ENCODE peak calls at places on chromosomes 13 and 19, in seven cellular contexts. L is skeletal muscle cell, I is esophagus squamous epithelium, D is neural progenitor cell, Z is left ventricle myocardium inferior, C is cardiac fibroblast, N is fibroblast of pulmonary artery. H is an unnamed sample.

GRCh38 chr13:88895261-88895941 is 1224.2 kb downstream of the SLITRK5 start:
- DNase-seq in L (no peak), I (no peak), D (no peak), Z (no peak), C (no peak), N (no peak), H (no peak)

GRCh38 chr13:41408061-41408460 is 49.3 kb upstream of the RGCC start:
- DNase-seq in L (no peak), I (no peak), D (no peak), Z (no peak), C (no peak), N (no peak), H (no peak)

GRCh38 chr19:344625-345319 is at the start of gene MIER2:
- DNase-seq in L (peak; percentile 18), I (no peak), D (peak; percentile 90), Z (peak; percentile 87), C (peak; percentile 82), N (peak; percentile 79), H (peak; percentile 25)

GRCh38 chr13:36356058-36356457 is 9.9 kb upstream of the SPART start:
- DNase-seq in L (no peak), I (no peak), D (no peak), Z (no peak), C (no peak), N (no peak), H (no peak)

GRCh38 chr19:35055715-35056179 is 14.2 kb downstream of the HPN start:
- DNase-seq in L (no peak), I (no peak), D (peak; percentile 59), Z (no peak), C (no peak), N (no peak), H (no peak)

GRCh38 chr19:39544201-39544903 is 4.4 kb upstream of the EID2 start:
- DNase-seq in L (no peak), I (no peak), D (no peak), Z (no peak), C (peak; percentile 24), N (peak; percentile 32), H (no peak)

GRCh38 chr13:95898256-95898655 is 154.9 kb downstream of the UGGT2 start:
- DNase-seq in L (no peak), I (no peak), D (no peak), Z (no peak), C (no peak), N (no peak), H (no peak)

GRCh38 chr13:46006688-46007452 is 45.7 kb downstream of the ZC3H13 start:
- DNase-seq in L (no peak), I (no peak), D (no peak), Z (no peak), C (no peak), N (no peak), H (no peak)

GRCh38 chr13:34044041-34044440 is 226.1 kb downstream of the RFC3 start:
- DNase-seq in L (no peak), I (no peak), D (no peak), Z (no peak), C (peak; percentile 36), N (peak; percentile 17), H (no peak)

GRCh38 chr19:38395381-38396127 is 7.1 kb downstream of the SPRED3 start:
- DNase-seq in L (no peak), I (no peak), D (peak; percentile 1), Z (no peak), C (no peak), N (no peak), H (no peak)

GRCh38 chr19:57570707-57571106 is 8.0 kb downstream of the ZNF416 start:
- DNase-seq in L (no peak), I (no peak), D (no peak), Z (no peak), C (no peak), N (no peak), H (no peak)

DNA sequence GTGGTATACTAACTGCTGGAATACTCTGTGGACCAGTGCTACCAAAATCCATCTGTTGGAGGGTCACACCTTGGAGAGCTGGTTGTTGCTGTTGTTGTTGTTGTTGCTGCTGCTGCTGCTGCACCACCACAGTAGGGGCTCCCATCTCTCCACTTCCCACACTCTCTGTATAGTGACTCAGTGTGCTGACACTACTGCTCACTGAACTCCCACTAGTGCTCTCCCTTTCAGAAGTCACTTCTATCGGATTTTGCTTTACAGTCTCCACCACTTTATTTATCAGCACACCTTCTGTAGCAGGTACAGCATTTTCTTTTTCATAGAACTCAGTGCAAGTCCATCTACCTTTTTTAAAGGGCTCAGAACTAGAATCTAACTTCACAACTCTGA is 1.7 kb downstream of the TSC22D1 start:
- DNase-seq in L (no peak), I (no peak), D (peak; percentile 15), Z (no peak), C (peak; percentile 19), N (no peak), H (no peak)
- H3K4me3 ChIP-seq in L (peak overlapping the region; percentile 77), I (peak overlapping the region; percentile 94), D (peak overlapping the region; percentile 94), Z (peak overlapping the region; percentile 95), C (no peak overlapping the region), N (peak overlapping the region; percentile 86), H (no peak overlapping the region)

GRCh38 chr19:49814010-49814409 is 918 bp upstream of the FUZ start:
- DNase-seq in L (no peak), I (no peak), D (no peak), Z (no peak), C (no peak), N (no peak), H (no peak)
- H3K4me3 ChIP-seq in L (peak overlapping the region; percentile 77), I (peak overlapping the region; percentile 64), D (peak overlapping the region; percentile 20), Z (peak overlapping the region; percentile 81), C (peak overlapping the region; percentile 77), N (peak overlapping the region; percentile 77), H (no peak overlapping the region)

DNA sequence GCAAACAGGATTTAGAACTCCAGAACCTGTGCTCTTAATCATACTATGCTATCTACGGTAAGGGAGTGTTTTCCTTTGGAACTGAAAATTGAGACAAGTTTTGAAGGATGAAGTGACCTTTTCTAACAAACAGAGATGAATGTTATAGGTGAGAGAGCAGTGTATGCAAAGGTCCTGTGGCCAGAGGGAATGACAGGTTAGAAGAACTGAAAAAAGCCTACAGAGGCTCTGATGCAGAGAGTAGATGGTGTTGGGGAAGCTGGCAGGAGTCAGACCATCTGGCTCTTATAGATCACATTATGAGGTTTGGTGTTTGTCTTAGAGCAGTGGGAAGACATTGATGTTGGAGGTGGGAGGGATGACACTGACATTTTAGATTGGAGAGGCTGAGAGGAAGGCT is 2.0 kb downstream of the PCCA start:
- DNase-seq in L (no peak), I (no peak), D (no peak), Z (no peak), C (no peak), N (no peak), H (no peak)
- H3K4me3 ChIP-seq in L (no peak overlapping the region), I (no peak overlapping the region), D (no peak overlapping the region), Z (no peak overlapping the region), C (no peak overlapping the region), N (no peak overlapping the region), H (no peak overlapping the region)

DNA sequence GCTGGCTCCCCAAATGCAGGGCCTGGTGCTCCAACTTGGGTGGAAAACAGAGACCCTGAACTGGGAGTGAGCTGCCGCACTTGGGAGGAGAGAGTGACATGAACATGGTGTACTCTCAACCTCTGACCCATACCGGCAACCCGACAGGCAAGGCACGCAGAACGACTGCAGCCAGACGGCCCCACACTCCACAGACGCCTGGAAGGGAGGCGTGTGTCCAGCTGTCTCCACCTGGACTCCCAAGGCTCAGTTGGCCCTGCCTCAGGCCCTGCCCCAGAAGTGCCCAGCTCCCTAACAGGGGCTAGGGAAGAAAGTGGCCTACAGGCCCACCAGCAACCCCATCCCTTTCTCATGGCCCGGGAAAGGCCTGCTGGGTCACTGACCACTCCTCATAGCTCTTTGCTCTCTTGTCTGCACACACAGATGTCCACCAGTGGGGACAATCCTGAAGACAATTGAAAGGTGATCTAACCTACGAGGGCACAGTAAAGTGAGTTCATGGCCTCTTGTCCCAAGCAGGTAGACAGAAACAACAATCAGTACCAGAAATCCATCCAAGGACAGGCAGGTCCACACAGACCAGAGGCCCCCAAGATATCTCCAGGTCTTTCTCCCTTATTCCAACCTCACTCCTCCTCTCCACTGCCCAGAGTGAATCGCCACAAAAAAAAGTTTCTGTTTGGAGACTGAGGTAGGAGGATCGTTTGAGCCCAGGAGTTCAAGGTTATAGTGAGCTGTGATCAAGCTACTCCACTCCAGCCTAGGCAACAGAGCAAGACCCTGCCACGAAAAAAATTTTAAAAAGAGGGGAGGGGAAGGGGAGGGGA is 28.2 kb downstream of the ELL start:
- DNase-seq in L (no peak), I (no peak), D (no peak), Z (no peak), C (no peak), N (no peak), H (no peak)
- H3K4me3 ChIP-seq in L (no peak overlapping the region), I (no peak overlapping the region), D (no peak overlapping the region), Z (no peak overlapping the region), C (no peak overlapping the region), N (no peak overlapping the region), H (no peak overlapping the region)

DNA sequence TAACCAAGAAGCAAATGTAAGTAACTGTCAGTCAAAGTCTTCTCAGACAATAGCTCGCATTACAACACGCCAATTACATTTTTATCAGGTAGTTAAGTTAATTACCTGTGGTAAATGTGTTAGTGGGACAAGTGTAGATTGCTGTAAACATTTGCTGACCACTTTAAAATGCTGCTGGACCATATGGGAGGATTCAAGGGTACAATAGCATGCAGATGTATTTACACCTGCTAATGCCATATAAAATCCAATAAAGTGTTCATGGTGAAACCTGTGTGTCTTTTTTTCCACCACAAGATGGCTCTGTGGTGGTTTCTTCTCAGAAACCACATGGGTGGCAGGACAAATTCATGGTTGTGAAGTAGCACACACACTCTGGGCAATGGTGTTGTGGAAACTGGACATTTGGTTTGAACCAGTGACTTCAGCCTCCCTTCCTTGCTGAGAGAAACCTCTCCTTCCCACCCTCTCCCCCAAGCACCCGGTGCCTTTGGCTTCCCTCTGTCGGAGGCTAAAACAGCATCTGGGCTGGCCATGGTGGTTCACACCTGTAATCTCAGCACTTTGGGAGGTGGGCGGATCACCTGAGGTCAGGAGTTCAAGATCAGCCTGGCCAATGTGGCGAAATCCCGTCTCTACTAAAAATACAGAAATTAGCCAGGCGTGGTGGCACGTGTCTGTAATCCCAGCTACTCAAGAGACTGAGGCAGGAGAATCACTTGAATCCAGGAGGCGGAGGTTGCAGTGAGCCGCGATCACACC is 18.1 kb upstream of the GTF3A start:
- DNase-seq in L (no peak), I (no peak), D (peak; percentile 31), Z (no peak), C (peak; percentile 61), N (peak; percentile 61), H (no peak)
- H3K4me3 ChIP-seq in L (no peak overlapping the region), I (no peak overlapping the region), D (no peak overlapping the region), Z (no peak overlapping the region), C (no peak overlapping the region), N (no peak overlapping the region), H (no peak overlapping the region)

H was measured in GM12864.